ENCODE peak calls at places on chromosomes 11 and 22, in seven cellular contexts. One of them, this sample, is unnamed.

GRCh38 chr11:7892059-7892699 is 38.9 kb downstream of the OR10A6 start:
- DNase-seq in fibroblast of lung: peak
- DNase-seq in DND-41: no peak
- DNase-seq in heart right ventricle: no peak
- DNase-seq in fibroblast of pulmonary artery: peak
- DNase-seq in thoracic aorta: no peak
- DNase-seq in upper lobe of right lung: no peak
- DNase-seq in this sample: peak

GRCh38 chr11:17954395-17955252 is 58.2 kb downstream of the SERGEF start:
- DNase-seq in DND-41: no peak
- DNase-seq in thoracic aorta: no peak
- DNase-seq in heart right ventricle: no peak
- DNase-seq in upper lobe of right lung: no peak
- DNase-seq in fibroblast of pulmonary artery: no peak
- DNase-seq in fibroblast of lung: no peak
- DNase-seq in this sample: no peak

GRCh38 chr22:37896181-37896592 is 9.9 kb upstream of the MICALL1 start:
- DNase-seq in fibroblast of pulmonary artery: peak
- DNase-seq in thoracic aorta: no peak
- DNase-seq in DND-41: peak
- DNase-seq in upper lobe of right lung: no peak
- DNase-seq in fibroblast of lung: no peak
- DNase-seq in heart right ventricle: no peak
- DNase-seq in this sample: no peak

GRCh38 chr11:82047200-82047599 is 686.5 kb downstream of the FAM181B start:
- DNase-seq in fibroblast of pulmonary artery: no peak
- DNase-seq in fibroblast of lung: no peak
- DNase-seq in upper lobe of right lung: no peak
- DNase-seq in DND-41: no peak
- DNase-seq in thoracic aorta: no peak
- DNase-seq in heart right ventricle: no peak
- DNase-seq in this sample: no peak

GRCh38 chr11:115244758-115245157 is 259.5 kb downstream of the CADM1 start:
- DNase-seq in thoracic aorta: no peak
- DNase-seq in DND-41: no peak
- DNase-seq in heart right ventricle: no peak
- DNase-seq in fibroblast of lung: no peak
- DNase-seq in fibroblast of pulmonary artery: no peak
- DNase-seq in upper lobe of right lung: no peak
- DNase-seq in this sample: no peak

GRCh38 chr22:18998998-18999397 is 62.9 kb upstream of the PRODH start:
- DNase-seq in fibroblast of pulmonary artery: no peak
- DNase-seq in thoracic aorta: no peak
- DNase-seq in fibroblast of lung: no peak
- DNase-seq in heart right ventricle: no peak
- DNase-seq in upper lobe of right lung: no peak
- DNase-seq in DND-41: no peak
- DNase-seq in this sample: no peak

GRCh38 chr22:45598596-45599217 is 72.9 kb upstream of the ATXN10 start:
- DNase-seq in fibroblast of pulmonary artery: no peak
- DNase-seq in DND-41: no peak
- DNase-seq in thoracic aorta: no peak
- DNase-seq in upper lobe of right lung: no peak
- DNase-seq in fibroblast of lung: no peak
- DNase-seq in heart right ventricle: no peak
- DNase-seq in this sample: no peak

GRCh38 chr11:103927535-103927934 is 108.9 kb upstream of the DDI1 start:
- DNase-seq in upper lobe of right lung: no peak
- DNase-seq in heart right ventricle: no peak
- DNase-seq in DND-41: no peak
- DNase-seq in fibroblast of lung: peak
- DNase-seq in fibroblast of pulmonary artery: peak
- DNase-seq in thoracic aorta: no peak
- DNase-seq in this sample: no peak

GRCh38 chr11:76661835-76662434 is 8.6 kb downstream of the LRRC32 start:
- DNase-seq in fibroblast of lung: no peak
- DNase-seq in DND-41: no peak
- DNase-seq in heart right ventricle: no peak
- DNase-seq in thoracic aorta: no peak
- DNase-seq in fibroblast of pulmonary artery: no peak
- DNase-seq in upper lobe of right lung: no peak
- DNase-seq in this sample: no peak

GRCh38 chr11:2698386-2699184 is 1.2 kb downstream of the KCNQ1OT1 start:
- DNase-seq in thoracic aorta: no peak
- DNase-seq in upper lobe of right lung: no peak
- DNase-seq in heart right ventricle: no peak
- DNase-seq in fibroblast of pulmonary artery: no peak
- DNase-seq in DND-41: no peak
- DNase-seq in fibroblast of lung: no peak
- DNase-seq in this sample: no peak

GRCh38 chr11:67732045-67732787 is 57.8 kb upstream of the ALDH3B2 start:
- DNase-seq in fibroblast of pulmonary artery: no peak
- DNase-seq in thoracic aorta: no peak
- DNase-seq in upper lobe of right lung: no peak
- DNase-seq in fibroblast of lung: no peak
- DNase-seq in DND-41: peak
- DNase-seq in heart right ventricle: no peak
- DNase-seq in this sample: no peak

GRCh38 chr11:24828938-24829337 is 332.1 kb downstream of the LUZP2 start:
- DNase-seq in upper lobe of right lung: no peak
- DNase-seq in thoracic aorta: no peak
- DNase-seq in fibroblast of lung: no peak
- DNase-seq in heart right ventricle: no peak
- DNase-seq in DND-41: no peak
- DNase-seq in fibroblast of pulmonary artery: no peak
- DNase-seq in this sample: no peak

GRCh38 chr22:39984750-39985149 is 10.0 kb upstream of the FAM83F start:
- DNase-seq in heart right ventricle: no peak
- DNase-seq in fibroblast of lung: no peak
- DNase-seq in upper lobe of right lung: peak
- DNase-seq in DND-41: no peak
- DNase-seq in thoracic aorta: no peak
- DNase-seq in fibroblast of pulmonary artery: no peak
- DNase-seq in this sample: no peak

GRCh38 chr11:71342116-71342515 is 89.7 kb upstream of the SHANK2 start:
- DNase-seq in upper lobe of right lung: peak
- DNase-seq in thoracic aorta: no peak
- DNase-seq in DND-41: no peak
- DNase-seq in fibroblast of pulmonary artery: no peak
- DNase-seq in heart right ventricle: no peak
- DNase-seq in fibroblast of lung: peak
- DNase-seq in this sample: no peak

GRCh38 chr11:64854534-64855502 is 10.4 kb upstream of the CDC42BPG start:
- DNase-seq in heart right ventricle: peak
- DNase-seq in DND-41: no peak
- DNase-seq in fibroblast of pulmonary artery: peak
- DNase-seq in fibroblast of lung: peak
- DNase-seq in thoracic aorta: peak
- DNase-seq in upper lobe of right lung: peak
- DNase-seq in this sample: peak

GRCh38 chr22:25077964-25078363 is 121.7 kb upstream of the CRYBB3 start:
- DNase-seq in fibroblast of lung: no peak
- DNase-seq in fibroblast of pulmonary artery: no peak
- DNase-seq in thoracic aorta: no peak
- DNase-seq in upper lobe of right lung: no peak
- DNase-seq in DND-41: no peak
- DNase-seq in heart right ventricle: no peak
- DNase-seq in this sample: no peak

GRCh38 chr22:39723899-39724351 is 153.4 kb downstream of the CACNA1I start:
- DNase-seq in fibroblast of pulmonary artery: peak
- DNase-seq in DND-41: no peak
- DNase-seq in fibroblast of lung: peak
- DNase-seq in thoracic aorta: no peak
- DNase-seq in upper lobe of right lung: peak
- DNase-seq in heart right ventricle: no peak
- DNase-seq in this sample: no peak

GRCh38 chr11:3014314-3014938 is 22.3 kb upstream of the NAP1L4 start:
- DNase-seq in DND-41: peak
- DNase-seq in upper lobe of right lung: no peak
- DNase-seq in thoracic aorta: no peak
- DNase-seq in heart right ventricle: no peak
- DNase-seq in fibroblast of pulmonary artery: no peak
- DNase-seq in fibroblast of lung: no peak
- DNase-seq in this sample: no peak

GRCh38 chr22:29339381-29340235 is 24.1 kb upstream of the RASL10A start:
- DNase-seq in fibroblast of lung: no peak
- DNase-seq in thoracic aorta: no peak
- DNase-seq in fibroblast of pulmonary artery: no peak
- DNase-seq in upper lobe of right lung: no peak
- DNase-seq in heart right ventricle: no peak
- DNase-seq in DND-41: no peak
- DNase-seq in this sample: no peak

GRCh38 chr22:36049678-36049997 is 21.0 kb upstream of the RBFOX2 start:
- DNase-seq in fibroblast of pulmonary artery: no peak
- DNase-seq in upper lobe of right lung: no peak
- DNase-seq in thoracic aorta: no peak
- DNase-seq in heart right ventricle: no peak
- DNase-seq in fibroblast of lung: no peak
- DNase-seq in DND-41: no peak
- DNase-seq in this sample: no peak

GRCh38 chr11:93775289-93775688 is 8.8 kb upstream of the MED17 start:
- DNase-seq in heart right ventricle: no peak
- DNase-seq in fibroblast of lung: no peak
- DNase-seq in fibroblast of pulmonary artery: peak
- DNase-seq in DND-41: peak
- DNase-seq in upper lobe of right lung: no peak
- DNase-seq in thoracic aorta: no peak
- DNase-seq in this sample: no peak

GRCh38 chr11:129375731-129376657 is at the start of gene BARX2:
- DNase-seq in heart right ventricle: no peak
- DNase-seq in fibroblast of lung: peak
- DNase-seq in fibroblast of pulmonary artery: peak
- DNase-seq in DND-41: no peak
- DNase-seq in thoracic aorta: no peak
- DNase-seq in upper lobe of right lung: peak
- DNase-seq in this sample: no peak
- H3K4me3 ChIP-seq in heart right ventricle: no peak
- H3K4me3 ChIP-seq in fibroblast of lung: no peak
- H3K4me3 ChIP-seq in fibroblast of pulmonary artery: no peak
- H3K4me3 ChIP-seq in DND-41: no peak
- H3K4me3 ChIP-seq in thoracic aorta: peak
- H3K4me3 ChIP-seq in upper lobe of right lung: peak
- H3K4me3 ChIP-seq in this sample: no peak

DNA sequence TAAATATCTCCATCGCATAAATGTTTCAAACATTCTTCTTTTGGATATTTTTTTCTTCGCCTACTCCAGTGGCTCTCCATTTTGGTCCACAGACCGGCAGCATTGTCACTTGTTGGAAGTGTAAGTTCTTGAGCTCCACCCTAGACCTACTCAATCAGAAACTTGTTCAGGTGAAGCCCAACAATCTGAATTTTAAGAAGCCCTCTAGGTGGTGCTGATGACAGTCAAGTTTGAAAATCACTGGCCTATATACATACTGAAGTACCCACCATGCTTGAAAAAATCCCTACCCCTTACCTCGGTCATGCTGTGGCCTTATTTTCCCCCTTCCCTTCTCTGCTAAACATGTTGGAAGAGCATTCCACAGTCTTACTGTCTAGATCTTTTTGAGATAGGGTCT is 10.2 kb upstream of the ACAT1 start:
- DNase-seq in thoracic aorta: no peak
- DNase-seq in fibroblast of lung: no peak
- DNase-seq in upper lobe of right lung: no peak
- DNase-seq in fibroblast of pulmonary artery: no peak
- DNase-seq in heart right ventricle: no peak
- DNase-seq in DND-41: no peak
- DNase-seq in this sample: no peak
- TF ChIP-seq CTCF in thoracic aorta: no peak
- TF ChIP-seq CTCF in fibroblast of lung: no peak
- TF ChIP-seq CTCF in upper lobe of right lung: no peak
- TF ChIP-seq CTCF in fibroblast of pulmonary artery: no peak
- TF ChIP-seq CTCF in heart right ventricle: no peak
- TF ChIP-seq CTCF in DND-41: no peak
- TF ChIP-seq CTCF in this sample: no peak

DNA sequence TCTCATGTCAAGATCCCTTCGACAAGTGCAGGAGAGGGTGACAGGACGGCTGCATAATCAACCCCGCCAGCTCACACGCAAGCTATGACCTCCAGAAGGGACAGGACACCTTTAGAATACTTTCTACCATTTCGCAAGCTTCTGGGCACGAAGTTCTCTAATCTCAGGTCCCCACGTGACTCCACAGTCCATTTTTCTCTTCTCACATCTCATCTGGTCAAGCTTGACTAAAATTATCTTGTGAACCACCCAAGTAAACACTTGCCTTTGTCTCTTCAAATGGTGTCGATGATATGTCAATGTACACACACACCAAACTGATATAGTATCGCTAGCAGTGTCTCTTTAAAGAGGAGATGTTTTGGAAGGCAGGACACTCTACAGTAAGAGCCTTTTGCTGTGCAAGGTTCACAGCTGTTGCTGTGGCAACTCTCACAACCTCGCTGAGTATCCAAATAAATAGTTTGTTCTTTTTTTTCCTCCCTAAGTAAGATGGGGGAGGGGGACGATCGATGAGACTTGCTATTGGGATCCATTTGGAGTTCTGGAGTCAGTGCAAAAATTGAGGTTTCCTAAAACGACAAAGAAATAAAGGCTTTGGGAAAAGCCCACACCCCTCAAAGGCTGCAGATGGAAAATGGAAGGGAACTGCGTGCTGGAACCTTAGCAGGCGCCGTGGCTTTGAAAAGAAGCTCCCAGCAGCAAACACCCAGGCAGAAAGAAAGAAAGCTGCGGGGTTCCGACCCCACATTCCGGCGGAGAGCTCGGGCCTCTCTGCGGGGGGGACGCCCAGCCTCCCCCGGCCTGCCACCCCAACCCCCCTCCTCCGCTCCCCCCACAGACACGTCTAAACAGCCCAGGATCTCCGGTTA is 215.4 kb upstream of the UBASH3B start:
- DNase-seq in fibroblast of pulmonary artery: peak
- DNase-seq in DND-41: no peak
- DNase-seq in heart right ventricle: peak
- DNase-seq in thoracic aorta: no peak
- DNase-seq in fibroblast of lung: peak
- DNase-seq in upper lobe of right lung: no peak
- DNase-seq in this sample: no peak
- H3K4me3 ChIP-seq in fibroblast of pulmonary artery: peak
- H3K4me3 ChIP-seq in DND-41: no peak
- H3K4me3 ChIP-seq in heart right ventricle: no peak
- H3K4me3 ChIP-seq in thoracic aorta: peak
- H3K4me3 ChIP-seq in fibroblast of lung: peak
- H3K4me3 ChIP-seq in upper lobe of right lung: peak
- H3K4me3 ChIP-seq in this sample: peak

DNA sequence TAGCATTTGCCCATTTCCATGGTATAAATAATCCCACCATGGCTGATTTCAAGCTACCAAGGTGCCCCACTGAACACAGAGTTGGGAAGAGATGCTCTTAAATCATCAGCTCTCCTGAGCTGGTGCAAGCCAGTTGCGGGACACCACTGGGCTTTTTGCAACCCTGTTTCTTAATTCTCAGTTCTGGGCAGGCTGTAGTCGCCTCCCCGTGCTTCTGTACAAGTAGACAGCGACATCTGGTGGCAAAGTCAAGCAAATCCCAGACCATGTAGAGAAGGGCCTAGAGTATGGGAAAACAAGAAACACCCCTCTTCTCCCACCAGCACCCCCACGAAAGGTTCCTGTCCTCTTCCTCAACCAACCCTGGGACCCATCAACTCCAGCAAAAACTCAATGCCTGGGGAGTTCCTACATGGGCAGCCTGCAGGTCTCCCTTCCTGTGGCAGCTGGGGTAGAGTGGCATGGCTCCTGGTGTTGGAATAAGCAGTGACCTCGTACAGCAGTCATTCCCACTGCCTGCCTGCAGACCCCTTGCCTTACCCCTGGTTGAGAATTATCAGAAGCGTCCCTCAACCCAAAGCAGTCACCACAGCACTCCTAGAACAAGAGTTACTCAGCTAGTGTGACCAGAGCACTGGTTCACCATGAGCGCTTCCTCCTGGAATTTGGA is 68.4 kb downstream of the IGLL5 start:
- DNase-seq in DND-41: peak
- DNase-seq in fibroblast of pulmonary artery: peak
- DNase-seq in fibroblast of lung: peak
- DNase-seq in heart right ventricle: no peak
- DNase-seq in upper lobe of right lung: peak
- DNase-seq in thoracic aorta: peak
- DNase-seq in this sample: peak
- TF ChIP-seq CTCF in DND-41: peak
- TF ChIP-seq CTCF in fibroblast of pulmonary artery: peak
- TF ChIP-seq CTCF in fibroblast of lung: peak
- TF ChIP-seq CTCF in heart right ventricle: peak
- TF ChIP-seq CTCF in upper lobe of right lung: peak
- TF ChIP-seq CTCF in thoracic aorta: peak
- TF ChIP-seq CTCF in this sample: peak

This sample was measured in AG04449.